ENCODE peak calls at places on chromosomes 16 and 17, in four cellular contexts. H is HEK293T, P is adrenal gland, E is H54. V is an unnamed sample.

GRCh38 chr16:69428652-69429051 is 4.2 kb downstream of the CYB5B start:
- DNase-seq in H (no peak), P (no peak), E (no peak), V (no peak)

GRCh38 chr17:27975146-27976011 is 67.1 kb upstream of the NLK start:
- DNase-seq in H (no peak), P (peak; percentile 27), E (no peak), V (no peak)

GRCh38 chr17:49229805-49230600 is 584 bp downstream of the PHOSPHO1 start:
- DNase-seq in H (no peak), P (no peak), E (no peak), V (no peak)

GRCh38 chr17:3385869-3386816 is at the start of gene OR3A2:
- DNase-seq in H (no peak), P (no peak), E (no peak), V (no peak)

GRCh38 chr17:77723071-77723908 is 235.2 kb upstream of the TNRC6C start:
- DNase-seq in H (no peak), P (no peak), E (no peak), V (no peak)

GRCh38 chr17:57284984-57285646 is 28.8 kb downstream of the MSI2 start:
- DNase-seq in H (no peak), P (no peak), E (no peak), V (no peak)

GRCh38 chr16:29734826-29735225 is 11.0 kb downstream of the C16orf54 start:
- DNase-seq in H (no peak), P (no peak), E (no peak), V (no peak)

GRCh38 chr17:49132699-49133364 is at the start of gene B4GALNT2:
- DNase-seq in H (no peak), P (peak; percentile 31), E (no peak), V (no peak)

GRCh38 chr16:64253525-64253924 is 868.3 kb downstream of the CDH11 start:
- DNase-seq in H (no peak), P (no peak), E (no peak), V (no peak)

GRCh38 chr17:50129946-50130777 is at the start of gene SAMD14:
- DNase-seq in H (peak; percentile 61), P (peak; percentile 16), E (no peak), V (no peak)

GRCh38 chr17:78133971-78134898 is 3.7 kb downstream of the TMC8 start:
- DNase-seq in H (peak; percentile 77), P (no peak), E (peak; percentile 69), V (no peak)

GRCh38 chr16:50227665-50228064 is 38.7 kb upstream of the ADCY7 start:
- DNase-seq in H (no peak), P (no peak), E (no peak), V (no peak)

GRCh38 chr17:56914641-56915263 is 903 bp upstream of the TRIM25 start:
- DNase-seq in H (peak; percentile 7), P (no peak), E (no peak), V (no peak)

GRCh38 chr17:57892820-57893595 is 43.2 kb upstream of the MRPS23 start:
- DNase-seq in H (peak; percentile 37), P (peak; percentile 98), E (peak; percentile 97), V (peak; percentile 87)

GRCh38 chr16:17412221-17412620 is 58.5 kb downstream of the XYLT1 start:
- DNase-seq in H (no peak), P (no peak), E (no peak), V (no peak)

GRCh38 chr16:10121496-10121895 is 60.7 kb downstream of the GRIN2A start:
- DNase-seq in H (no peak), P (no peak), E (no peak), V (no peak)

GRCh38 chr16:81586421-81586820 is 141.8 kb downstream of the CMIP start:
- DNase-seq in H (no peak), P (no peak), E (peak; percentile 68), V (no peak)

GRCh38 chr16:67430504-67431076 is 331 bp upstream of the HSD11B2 start:
- DNase-seq in H (peak; percentile 60), P (peak; percentile 38), E (no peak), V (no peak)

GRCh38 chr17:836154-836553 is 54.0 kb downstream of the MRM3 start:
- DNase-seq in H (no peak), P (no peak), E (no peak), V (no peak)

GRCh38 chr16:1438229-1439057 is 5.9 kb downstream of the CCDC154 start:
- DNase-seq in H (no peak), P (no peak), E (no peak), V (no peak)